ENCODE peak calls at places on chromosomes 1 and 21, in nine cellular contexts. X, Q, O, Z, V, B, T, M and P are unnamed samples.

GRCh38 chr1:79501153-79501552 is 494.6 kb upstream of the ADGRL4 start:
- DNase-seq in X (no peak), Q (peak; percentile 16), O (no peak), Z (no peak), V (no peak), B (no peak), T (peak; percentile 2), M (no peak), P (no peak)

GRCh38 chr1:151908228-151908691 is 1.1 kb downstream of the THEM4 start:
- DNase-seq in X (peak; percentile 11), Q (peak; percentile 38), O (peak; percentile 68), Z (peak; percentile 55), V (no peak), B (no peak), T (no peak), M (peak; percentile 70), P (no peak)

GRCh38 chr1:183702087-183702812 is 49.1 kb upstream of the APOBEC4 start:
- DNase-seq in X (no peak), Q (no peak), O (no peak), Z (no peak), V (no peak), B (no peak), T (no peak), M (no peak), P (no peak)

GRCh38 chr1:244214009-244214967 is 163.2 kb downstream of the ZBTB18 start:
- DNase-seq in X (peak; percentile 24), Q (peak; percentile 99), O (peak; percentile 79), Z (no peak), V (peak; percentile 36), B (no peak), T (peak; percentile 99), M (peak; percentile 74), P (no peak)

GRCh38 chr1:211336775-211337174 is 10.1 kb downstream of the TRAF5 start:
- DNase-seq in X (no peak), Q (no peak), O (no peak), Z (no peak), V (no peak), B (peak; percentile 32), T (no peak), M (no peak), P (no peak)

GRCh38 chr21:43958364-43959158 is 53.5 kb upstream of the TRAPPC10 start:
- DNase-seq in X (no peak), Q (no peak), O (no peak), Z (no peak), V (no peak), B (no peak), T (no peak), M (no peak), P (no peak)

GRCh38 chr21:40685121-40685630 is 161.8 kb downstream of the DSCAM start:
- DNase-seq in X (no peak), Q (no peak), O (no peak), Z (no peak), V (no peak), B (no peak), T (no peak), M (no peak), P (peak; percentile 56)

GRCh38 chr1:239250353-239251035 is 135.9 kb upstream of the CHRM3 start:
- DNase-seq in X (no peak), Q (peak; percentile 16), O (no peak), Z (no peak), V (no peak), B (no peak), T (peak; percentile 10), M (no peak), P (no peak)

GRCh38 chr1:235402457-235403200 is 35.4 kb downstream of the TBCE start:
- DNase-seq in X (no peak), Q (peak; percentile 7), O (no peak), Z (no peak), V (no peak), B (no peak), T (no peak), M (no peak), P (no peak)

GRCh38 chr21:44921928-44922327 is 1.2 kb upstream of the ITGB2 start:
- DNase-seq in X (no peak), Q (no peak), O (no peak), Z (no peak), V (no peak), B (no peak), T (no peak), M (no peak), P (no peak)

GRCh38 chr1:79104617-79105016 is 98.1 kb upstream of the ADGRL4 start:
- DNase-seq in X (no peak), Q (no peak), O (no peak), Z (no peak), V (no peak), B (no peak), T (no peak), M (no peak), P (no peak)

GRCh38 chr1:219732814-219733491 is 120.0 kb upstream of the ZC3H11B start:
- DNase-seq in X (no peak), Q (no peak), O (no peak), Z (no peak), V (no peak), B (no peak), T (no peak), M (no peak), P (no peak)

GRCh38 chr1:159000627-159001026 is 9.1 kb upstream of the IFI16 start:
- DNase-seq in X (peak; percentile 48), Q (peak; percentile 93), O (peak; percentile 46), Z (no peak), V (no peak), B (peak; percentile 75), T (peak; percentile 90), M (peak; percentile 64), P (no peak)

GRCh38 chr1:84698151-84698651 is 7.9 kb upstream of the SSX2IP start:
- DNase-seq in X (no peak), Q (peak; percentile 91), O (no peak), Z (no peak), V (no peak), B (no peak), T (peak; percentile 90), M (no peak), P (no peak)
- H3K9ac ChIP-seq in X (no peak overlapping the region), Q (no peak overlapping the region), O (no peak overlapping the region), Z (no peak overlapping the region), V (no peak overlapping the region), B (no peak overlapping the region), T (peak overlapping the region; percentile 61), M (no peak overlapping the region), P (no peak overlapping the region)

DNA sequence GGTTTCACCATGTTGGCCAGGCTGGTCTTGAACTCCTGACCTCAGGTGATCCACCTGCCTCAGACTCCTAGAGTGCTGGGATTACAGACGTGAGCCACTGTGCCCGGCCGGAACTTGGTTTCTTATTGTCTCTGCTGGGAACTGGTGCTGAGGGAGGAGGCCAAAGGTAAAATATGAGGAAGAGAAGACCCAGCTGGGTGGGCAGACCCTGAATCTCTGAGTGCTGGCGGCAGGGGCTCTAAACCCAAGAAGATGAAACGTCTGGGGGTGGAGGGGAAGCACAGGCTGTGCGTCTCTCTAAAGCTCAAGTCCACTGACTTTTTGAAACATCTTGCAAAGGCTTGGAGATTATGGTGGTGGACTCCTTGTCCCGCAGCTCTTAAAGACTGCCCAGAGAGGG is 82.0 kb upstream of the TLR5 start:
- DNase-seq in X (no peak), Q (no peak), O (peak; percentile 16), Z (no peak), V (no peak), B (no peak), T (no peak), M (no peak), P (no peak)
- H3K9ac ChIP-seq in X (no peak overlapping the region), Q (no peak overlapping the region), O (no peak overlapping the region), Z (no peak overlapping the region), V (no peak overlapping the region), B (no peak overlapping the region), T (no peak overlapping the region), M (no peak overlapping the region), P (no peak overlapping the region)

GRCh38 chr1:164768619-164769018 is 209.6 kb downstream of the PBX1 start:
- DNase-seq in X (no peak), Q (peak; percentile 31), O (no peak), Z (no peak), V (no peak), B (no peak), T (peak; percentile 19), M (no peak), P (no peak)
- H3K9ac ChIP-seq in X (no peak overlapping the region), Q (no peak overlapping the region), O (no peak overlapping the region), Z (no peak overlapping the region), V (no peak overlapping the region), B (no peak overlapping the region), T (peak overlapping the region; percentile 54), M (no peak overlapping the region), P (no peak overlapping the region)

DNA sequence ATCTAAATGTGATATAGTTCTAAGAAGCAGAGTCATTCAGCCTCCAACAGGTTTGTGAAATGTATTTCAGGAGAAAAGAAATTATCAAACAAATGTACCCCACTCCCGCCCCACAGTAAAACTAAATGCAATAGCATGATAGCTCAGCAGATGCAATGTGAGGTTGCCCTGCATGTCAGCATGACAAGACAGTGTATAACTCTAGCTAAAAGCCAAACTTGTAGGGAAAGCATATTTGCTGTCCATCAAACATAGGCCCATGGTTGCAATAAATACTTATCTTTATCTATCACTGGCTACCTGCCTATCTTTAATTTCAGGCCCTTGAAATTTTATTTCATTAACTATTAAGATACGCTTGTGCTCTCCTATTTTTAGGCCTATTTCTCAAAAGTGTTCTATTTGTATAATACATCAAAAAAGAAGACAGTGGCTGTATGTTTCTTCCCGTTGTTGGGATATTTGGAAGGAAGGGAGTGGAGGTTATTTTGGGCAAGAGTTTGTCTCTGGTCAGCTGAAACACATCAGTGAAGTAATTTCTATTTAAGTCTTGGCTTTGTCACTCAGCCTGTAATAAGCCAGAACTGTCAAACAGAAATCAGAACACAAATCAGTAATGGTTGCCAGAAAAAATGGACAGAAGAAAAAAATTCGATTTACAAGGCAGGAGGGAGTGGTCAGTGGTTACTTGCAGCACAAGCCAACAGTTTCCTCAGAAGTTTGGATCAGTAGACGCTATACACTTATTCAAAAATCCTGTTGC is 307.5 kb upstream of the ADGRL2 start:
- DNase-seq in X (no peak), Q (no peak), O (no peak), Z (no peak), V (no peak), B (no peak), T (no peak), M (no peak), P (no peak)
- H3K9ac ChIP-seq in X (no peak overlapping the region), Q (no peak overlapping the region), O (no peak overlapping the region), Z (no peak overlapping the region), V (no peak overlapping the region), B (no peak overlapping the region), T (no peak overlapping the region), M (no peak overlapping the region), P (no peak overlapping the region)

DNA sequence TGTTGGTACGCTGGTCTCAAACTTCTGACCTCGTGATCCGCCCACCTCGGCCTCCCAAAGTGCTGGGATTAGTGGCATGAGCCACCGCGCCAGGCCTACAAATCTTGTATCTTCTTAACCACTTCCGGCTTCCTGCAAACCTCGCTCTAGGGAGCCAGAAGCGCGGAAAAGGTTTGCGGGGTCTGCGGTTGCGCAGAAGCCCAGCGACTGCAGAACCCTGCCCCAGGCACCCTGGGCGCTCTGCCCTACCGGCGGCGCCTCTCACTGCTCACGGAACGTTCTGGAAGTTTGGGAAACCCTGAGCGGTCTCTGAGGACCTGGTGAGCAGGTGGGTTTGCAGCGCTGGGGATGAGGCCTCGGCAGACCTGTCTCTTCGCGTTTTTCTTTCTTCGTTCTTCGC is at the start of gene C1orf146:
- DNase-seq in X (no peak), Q (no peak), O (no peak), Z (no peak), V (no peak), B (no peak), T (no peak), M (no peak), P (no peak)
- H3K9ac ChIP-seq in X (no peak within 1 kb of the TSS), Q (no peak within 1 kb of the TSS), O (no peak within 1 kb of the TSS), Z (no peak within 1 kb of the TSS), V (no peak within 1 kb of the TSS), B (no peak within 1 kb of the TSS), T (no peak within 1 kb of the TSS), M (no peak within 1 kb of the TSS), P (no peak within 1 kb of the TSS)